ENCODE peak calls at places on chromosome 18, in six cellular contexts. J, X, P, W, U and S are unnamed samples.

GRCh38 chr18:11885278-11885991 is 22.7 kb downstream of the MPPE1 start:
- DNase-seq in J (no peak), X (no peak), P (peak; percentile 69), W (no peak), U (no peak), S (peak; percentile 80)

GRCh38 chr18:48409591-48410094 is 460 bp upstream of the ZBTB7C start:
- DNase-seq in J (peak; percentile 65), X (no peak), P (no peak), W (peak; percentile 63), U (no peak), S (peak; percentile 24)

GRCh38 chr18:62450546-62451395 is 72.1 kb upstream of the ZCCHC2 start:
- DNase-seq in J (peak; percentile 97), X (peak; percentile 79), P (peak; percentile 89), W (peak; percentile 85), U (no peak), S (no peak)

GRCh38 chr18:74029161-74029560 is 118.5 kb downstream of the FBXO15 start:
- DNase-seq in J (no peak), X (no peak), P (no peak), W (no peak), U (no peak), S (no peak)

GRCh38 chr18:65133610-65134009 is 617.2 kb upstream of the CDH7 start:
- DNase-seq in J (no peak), X (no peak), P (no peak), W (no peak), U (no peak), S (no peak)

GRCh38 chr18:27240383-27240782 is 55.3 kb upstream of the CHST9 start:
- DNase-seq in J (no peak), X (no peak), P (no peak), W (no peak), U (no peak), S (no peak)

GRCh38 chr18:3129053-3129864 is 90.5 kb downstream of the MYOM1 start:
- DNase-seq in J (peak; percentile 76), X (peak; percentile 62), P (peak; percentile 85), W (peak; percentile 80), U (peak; percentile 72), S (peak; percentile 85)

GRCh38 chr18:76657428-76657827 is 162.4 kb upstream of the ZNF516 start:
- DNase-seq in J (no peak), X (no peak), P (no peak), W (no peak), U (no peak), S (no peak)

GRCh38 chr18:2302628-2303516 is 268.4 kb downstream of the METTL4 start:
- DNase-seq in J (no peak), X (no peak), P (no peak), W (no peak), U (no peak), S (no peak)

GRCh38 chr18:63185979-63186378 is 133.6 kb downstream of the BCL2 start:
- DNase-seq in J (no peak), X (no peak), P (no peak), W (no peak), U (no peak), S (no peak)

GRCh38 chr18:11868230-11868629 is 17.0 kb downstream of the CHMP1B start:
- DNase-seq in J (no peak), X (no peak), P (no peak), W (no peak), U (no peak), S (no peak)

GRCh38 chr18:35444636-35445035 is 53.1 kb downstream of the INO80C start:
- DNase-seq in J (no peak), X (no peak), P (no peak), W (no peak), U (no peak), S (no peak)

GRCh38 chr18:50282521-50283335 is 1.4 kb upstream of the MBD1 start:
- DNase-seq in J (no peak), X (no peak), P (no peak), W (no peak), U (no peak), S (no peak)

GRCh38 chr18:50281972-50282520 is 723 bp upstream of the MBD1 start:
- DNase-seq in J (no peak), X (no peak), P (no peak), W (no peak), U (no peak), S (no peak)

GRCh38 chr18:50279752-50280151 is 1.6 kb downstream of the MBD1 start:
- DNase-seq in J (no peak), X (no peak), P (no peak), W (no peak), U (no peak), S (no peak)

GRCh38 chr18:50280707-50281294 is 522 bp downstream of the MBD1 start:
- DNase-seq in J (no peak), X (no peak), P (no peak), W (no peak), U (no peak), S (no peak)

DNA sequence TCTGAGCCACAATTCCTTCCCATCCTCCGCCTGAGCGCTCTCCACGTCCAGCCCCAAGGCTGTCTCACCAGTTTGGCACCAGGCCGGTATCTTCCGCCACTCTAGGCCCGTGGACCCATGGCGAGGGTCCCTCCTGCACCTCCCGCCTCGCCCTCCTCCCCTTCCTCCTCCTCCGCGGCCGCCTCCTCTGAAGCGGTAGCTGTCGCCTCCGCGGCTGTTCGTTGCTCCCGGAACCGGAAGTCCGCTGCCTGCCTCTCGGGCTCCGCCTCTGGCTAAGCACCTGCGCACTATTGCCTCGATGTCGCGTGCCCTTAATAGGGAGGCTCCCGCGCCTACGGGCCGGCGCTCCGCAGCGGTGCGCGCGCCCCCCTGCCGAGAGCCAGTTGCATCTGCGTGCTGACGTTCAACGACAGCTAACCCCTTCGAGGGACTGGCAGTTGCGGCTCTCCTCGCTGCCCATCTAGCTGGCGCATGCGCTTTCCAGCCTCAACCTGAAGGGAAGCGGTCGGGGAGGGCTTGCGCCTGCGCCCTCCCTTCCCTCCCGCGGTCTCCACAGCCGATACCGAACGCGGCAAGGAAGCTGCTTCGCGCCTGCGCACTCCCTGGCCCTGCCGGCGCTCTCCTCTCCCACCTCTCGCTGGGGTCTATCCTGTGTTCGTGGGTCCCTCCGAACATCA is at the start of gene MBD1:
- DNase-seq in J (peak; percentile 99), X (peak; percentile 95), P (peak; percentile 98), W (peak; percentile 97), U (peak; percentile 97), S (peak; percentile 96)
- H3K36me3 ChIP-seq in J (no peaks in the 10 kb centered on the region), X (peaks cover 62% of the 10 kb centered on the region), P (peaks cover 11% of the 10 kb centered on the region), W (peaks cover 7% of the 10 kb centered on the region), U (peaks cover 45% of the 10 kb centered on the region), S (peaks cover 12% of the 10 kb centered on the region)

DNA sequence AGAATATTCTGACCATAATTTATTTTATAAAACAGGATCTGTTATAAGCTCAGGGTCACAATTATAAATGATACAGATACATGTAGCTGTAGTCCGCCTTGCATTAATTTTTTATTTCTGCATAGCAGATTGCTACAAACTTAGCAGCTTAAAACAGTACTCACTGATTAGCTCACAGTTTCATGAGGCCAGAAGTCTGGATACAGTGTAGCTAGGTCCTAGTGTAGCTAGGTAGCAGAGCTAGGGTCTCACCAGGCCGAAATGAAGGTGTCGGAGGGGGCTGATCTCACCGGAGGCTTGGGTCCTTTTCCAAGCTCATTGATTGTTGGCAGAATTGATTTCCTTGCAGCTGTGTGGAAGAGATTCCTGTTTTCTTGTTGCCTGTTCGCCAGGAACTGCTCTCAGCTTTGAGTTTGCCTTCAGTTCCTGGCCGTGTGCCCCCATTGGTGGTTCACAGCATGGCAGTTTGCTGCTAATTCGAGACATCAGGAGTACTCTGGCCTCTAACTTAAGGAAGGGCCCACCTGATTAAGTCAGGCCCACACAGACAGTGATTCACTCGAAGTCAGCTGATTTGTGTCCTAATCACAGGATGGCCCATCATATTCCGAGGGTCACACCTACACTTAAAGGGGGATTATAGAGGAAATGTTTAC is 18.4 kb downstream of the NAPG start:
- DNase-seq in J (no peak), X (no peak), P (no peak), W (no peak), U (no peak), S (no peak)
- H3K4me1 ChIP-seq in J (peaks cover 16% of the 10 kb centered on the region), X (no peaks in the 10 kb centered on the region), P (no peaks in the 10 kb centered on the region), W (no peaks in the 10 kb centered on the region), U (peaks cover 1% of the 10 kb centered on the region), S (no peaks in the 10 kb centered on the region)

DNA sequence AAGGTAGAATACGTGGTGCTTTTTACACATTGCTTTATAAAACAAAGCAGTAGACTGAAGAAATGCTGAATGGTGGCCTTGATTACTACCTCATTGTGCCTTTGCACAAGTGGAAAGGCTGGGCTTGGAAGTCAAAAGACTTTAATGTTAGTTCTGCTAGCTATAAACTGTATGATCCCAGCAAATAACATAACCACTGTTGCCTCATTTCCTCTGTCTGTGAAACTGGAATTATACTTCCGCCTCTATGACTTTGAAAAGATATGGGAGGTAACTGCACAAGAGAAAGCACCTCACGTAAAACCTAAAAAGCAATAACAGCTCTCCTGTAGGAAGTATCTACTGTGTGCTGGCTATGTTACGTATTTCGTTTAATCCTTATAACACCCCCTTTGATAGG is 43.4 kb upstream of the DSC1 start:
- DNase-seq in J (no peak), X (no peak), P (peak; percentile 78), W (no peak), U (no peak), S (peak; percentile 31)
- H3K36me3 ChIP-seq in J (no peaks in the 10 kb centered on the region), X (no peaks in the 10 kb centered on the region), P (no peaks in the 10 kb centered on the region), W (no peaks in the 10 kb centered on the region), U (no peaks in the 10 kb centered on the region), S (no peaks in the 10 kb centered on the region)

GRCh38 chr18:13264091-13264777 is 45.7 kb downstream of the LDLRAD4 start:
- DNase-seq in J (no peak), X (no peak), P (no peak), W (peak; percentile 37), U (no peak), S (no peak)

GRCh38 chr18:13266208-13267100 is 47.9 kb downstream of the LDLRAD4 start:
- DNase-seq in J (no peak), X (no peak), P (no peak), W (peak; percentile 70), U (no peak), S (no peak)

GRCh38 chr18:13267517-13267916 is 49.0 kb downstream of the LDLRAD4 start:
- DNase-seq in J (peak; percentile 63), X (no peak), P (no peak), W (no peak), U (no peak), S (no peak)

GRCh38 chr18:13264986-13265900 is 46.7 kb downstream of the LDLRAD4 start:
- DNase-seq in J (no peak), X (no peak), P (no peak), W (no peak), U (no peak), S (no peak)

GRCh38 chr18:13265901-13266207 is 47.3 kb downstream of the LDLRAD4 start:
- DNase-seq in J (no peak), X (no peak), P (no peak), W (no peak), U (no peak), S (no peak)
- H3K4me1 ChIP-seq in J (peaks cover 71% of the 10 kb centered on the region), X (no peaks in the 10 kb centered on the region), P (peaks cover 9% of the 10 kb centered on the region), W (peaks cover 66% of the 10 kb centered on the region), U (peaks cover 5% of the 10 kb centered on the region), S (no peaks in the 10 kb centered on the region)

GRCh38 chr18:79607361-79607930 is 72.2 kb upstream of the CTDP1 start:
- DNase-seq in J (peak; percentile 9), X (peak; percentile 30), P (no peak), W (no peak), U (no peak), S (no peak)
- H3K36me3 ChIP-seq in J (no peaks in the 10 kb centered on the region), X (no peaks in the 10 kb centered on the region), P (no peaks in the 10 kb centered on the region), W (no peaks in the 10 kb centered on the region), U (no peaks in the 10 kb centered on the region), S (no peaks in the 10 kb centered on the region)